ENCODE peak calls at places on chromosomes 16 and 17, in nine cellular contexts. S, C, L, O, A, J, N, G and Y are unnamed samples.

GRCh38 chr16:50300942-50301625 is 34.7 kb downstream of the ADCY7 start:
- DNase-seq in J (no peak), N (no peak), A (no peak), O (no peak), C (no peak), S (no peak), L (no peak), G (no peak), Y (no peak)

GRCh38 chr16:17131351-17131750 is 339.4 kb downstream of the XYLT1 start:
- DNase-seq in S (no peak), A (no peak), O (no peak), C (no peak), N (no peak), L (no peak), G (no peak), J (no peak), Y (no peak)

GRCh38 chr16:52676951-52677350 is 130.0 kb upstream of the TOX3 start:
- DNase-seq in G (no peak), C (no peak), J (no peak), S (no peak), A (no peak), N (no peak), O (no peak), L (no peak), Y (no peak)

GRCh38 chr17:63826468-63827001 is 696 bp upstream of the PSMC5 start:
- DNase-seq in C (no peak), G (no peak), N (no peak), J (no peak), S (no peak), L (no peak), A (no peak), O (no peak), Y (no peak)

GRCh38 chr16:84461504-84462295 is 42.8 kb downstream of the MEAK7 start:
- DNase-seq in C (peak; percentile 47), N (no peak), A (peak; percentile 4), J (peak; percentile 75), O (no peak), S (no peak), L (no peak), G (no peak), Y (no peak)

GRCh38 chr16:81650982-81651562 is 128.0 kb upstream of the PLCG2 start:
- DNase-seq in S (no peak), O (no peak), J (no peak), L (no peak), C (peak; percentile 82), N (peak; percentile 28), G (no peak), A (peak; percentile 52), Y (no peak)

GRCh38 chr17:43010667-43011308 is 4.2 kb downstream of the IFI35 start:
- DNase-seq in L (no peak), N (no peak), A (peak; percentile 54), J (no peak), O (no peak), S (no peak), C (peak; percentile 79), G (no peak), Y (no peak)

GRCh38 chr16:81001330-81001729 is 5.4 kb downstream of the CMC2 start:
- DNase-seq in L (no peak), S (no peak), N (no peak), C (no peak), G (no peak), A (no peak), J (no peak), O (no peak), Y (no peak)

GRCh38 chr17:74759243-74759801 is 10.9 kb downstream of the NHERF1 start:
- DNase-seq in O (peak; percentile 50), N (no peak), L (peak; percentile 86), A (peak; percentile 51), G (no peak), C (peak; percentile 81), S (peak; percentile 67), J (peak; percentile 82), Y (no peak)

GRCh38 chr17:47223007-47223406 is 13.9 kb downstream of the MYL4 start:
- DNase-seq in S (no peak), J (no peak), N (no peak), A (no peak), G (no peak), L (no peak), C (no peak), O (no peak), Y (no peak)

GRCh38 chr17:37481001-37481665 is 8.6 kb upstream of the DUSP14 start:
- DNase-seq in S (no peak), C (no peak), J (no peak), N (no peak), A (no peak), L (no peak), O (no peak), G (no peak), Y (no peak)

GRCh38 chr17:57524790-57525543 is 220.1 kb downstream of the CCDC182 start:
- DNase-seq in N (no peak), S (peak; percentile 32), L (peak; percentile 73), O (no peak), J (no peak), C (peak; percentile 41), G (no peak), A (no peak), Y (no peak)

GRCh38 chr17:2880050-2880449 is 83.8 kb downstream of the RAP1GAP2 start:
- DNase-seq in S (no peak), J (no peak), N (no peak), O (no peak), G (no peak), A (no peak), L (no peak), C (no peak), Y (no peak)

GRCh38 chr17:14779236-14779635 is 478.4 kb downstream of the HS3ST3B1 start:
- DNase-seq in C (no peak), L (no peak), A (no peak), O (no peak), J (no peak), N (no peak), S (no peak), G (no peak), Y (no peak)

GRCh38 chr17:80758793-80759673 is 214.4 kb downstream of the RPTOR start:
- DNase-seq in N (no peak), J (peak; percentile 75), O (no peak), L (no peak), G (no peak), A (no peak), S (no peak), C (peak; percentile 47), Y (no peak)

GRCh38 chr16:57694556-57695377 is at the start of gene DRC7:
- DNase-seq in L (peak; percentile 45), N (peak; percentile 20), O (no peak), J (peak; percentile 94), S (peak; percentile 75), C (peak; percentile 83), A (peak; percentile 17), G (no peak), Y (peak; percentile 34)

GRCh38 chr17:8964801-8965393 is 610 bp downstream of the PIK3R5 start:
- DNase-seq in J (no peak), G (no peak), N (no peak), C (peak; percentile 57), A (peak; percentile 60), S (no peak), L (peak; percentile 63), O (peak; percentile 15), Y (no peak)

GRCh38 chr16:633336-634050 is 2.6 kb downstream of the METTL26 start:
- DNase-seq in A (no peak), J (no peak), N (no peak), S (no peak), O (no peak), L (no peak), G (no peak), C (no peak), Y (no peak)

GRCh38 chr17:66578781-66579489 is 256.0 kb upstream of the CACNG5 start:
- DNase-seq in J (no peak), L (no peak), A (no peak), S (no peak), C (no peak), N (no peak), O (no peak), G (no peak), Y (no peak)

GRCh38 chr16:66152841-66153525 is 213.5 kb upstream of the CDH5 start:
- DNase-seq in S (no peak), L (no peak), O (no peak), C (no peak), N (no peak), G (peak; percentile 86), A (no peak), J (no peak), Y (no peak)

GRCh38 chr16:10069374-10069773 is 112.9 kb downstream of the GRIN2A start:
- DNase-seq in G (no peak), J (peak; percentile 96), C (no peak), O (no peak), S (no peak), N (no peak), L (no peak), A (no peak), Y (no peak)

GRCh38 chr17:40374965-40375498 is 10.5 kb upstream of the GJD3 start:
- DNase-seq in A (no peak), C (peak; percentile 39), G (no peak), O (no peak), S (no peak), J (peak; percentile 49), N (no peak), L (no peak), Y (no peak)

GRCh38 chr17:65589321-65589720 is 27.9 kb upstream of the AXIN2 start:
- DNase-seq in J (peak; percentile 4), S (no peak), N (no peak), C (no peak), G (no peak), L (no peak), A (no peak), O (no peak), Y (no peak)

GRCh38 chr17:45144199-45145034 is 3.9 kb upstream of the HEXIM1 start:
- DNase-seq in N (no peak), S (peak; percentile 72), L (no peak), G (no peak), J (peak; percentile 86), C (peak; percentile 68), O (peak; percentile 33), A (peak; percentile 76), Y (no peak)

GRCh38 chr17:44934745-44935105 is 12.8 kb downstream of the KIF18B start:
- DNase-seq in O (no peak), L (no peak), G (no peak), C (no peak), J (peak; percentile 55), N (no peak), A (no peak), S (no peak), Y (no peak)

GRCh38 chr16:50547340-50547865 is 793 bp upstream of the NKD1 start:
- DNase-seq in O (peak; percentile 78), A (peak; percentile 66), C (peak; percentile 84), N (peak; percentile 33), G (no peak), L (peak; percentile 90), J (no peak), S (peak; percentile 74), Y (peak; percentile 19)

GRCh38 chr16:75288596-75289120 is 37.2 kb upstream of the BCAR1 start:
- DNase-seq in L (peak; percentile 81), C (no peak), A (no peak), J (no peak), G (no peak), N (no peak), O (peak; percentile 37), S (no peak), Y (no peak)

GRCh38 chr16:49092704-49093103 is 188.9 kb downstream of the CBLN1 start:
- DNase-seq in A (no peak), O (no peak), N (no peak), C (peak; percentile 70), J (no peak), G (no peak), L (no peak), S (no peak), Y (no peak)

GRCh38 chr16:79613009-79613408 is 12.5 kb upstream of the MAF start:
- DNase-seq in A (no peak), L (no peak), J (no peak), G (no peak), N (no peak), O (no peak), C (no peak), S (no peak), Y (no peak)

GRCh38 chr17:73827627-73828241 is 183.5 kb upstream of the SDK2 start:
- DNase-seq in G (no peak), J (peak; percentile 72), S (no peak), O (no peak), A (peak; percentile 25), L (no peak), N (no peak), C (peak; percentile 92), Y (no peak)

GRCh38 chr17:29045734-29046133 is 2.8 kb downstream of the PIPOX start:
- DNase-seq in G (no peak), C (no peak), A (no peak), S (no peak), N (no peak), L (no peak), O (no peak), J (no peak), Y (no peak)